ENCODE peak calls at places on chromosomes 11 and 22, in seven cellular contexts. A is mucosa of descending colon; F is osteocyte; C is body of pancreas; O is colonic mucosa; V is CD4-positive, alpha-beta T cell; N is RWPE1. R is an unnamed sample.

GRCh38 chr22:39686178-39686620 is 115.6 kb downstream of the CACNA1I start:
- DNase-seq in A (no peak), C (no peak), O (no peak), V (no peak), F (no peak), N (no peak), R (no peak)

GRCh38 chr22:40027191-40028097 is 32.7 kb downstream of the FAM83F start:
- DNase-seq in V (no peak), F (no peak), O (no peak), C (no peak), A (no peak), N (no peak), R (no peak)

GRCh38 chr11:86931965-86932332 is 23.2 kb downstream of the FZD4 start:
- DNase-seq in O (no peak), N (peak), A (no peak), F (no peak), V (no peak), C (no peak), R (no peak)

GRCh38 chr11:105226062-105226461 is 86.5 kb upstream of the CARD18 start:
- DNase-seq in A (no peak), F (no peak), C (no peak), O (no peak), V (no peak), N (no peak), R (no peak)

GRCh38 chr22:47107431-47107830 is 345.0 kb downstream of the TBC1D22A start:
- DNase-seq in N (peak), O (no peak), F (no peak), A (no peak), C (no peak), V (no peak), R (no peak)

GRCh38 chr11:2813141-2813908 is 72.2 kb downstream of the CDKN1C start:
- DNase-seq in A (no peak), N (no peak), V (no peak), F (no peak), O (no peak), C (no peak), R (no peak)

GRCh38 chr22:49014227-49015201 is 813.2 kb downstream of the BRD1 start:
- DNase-seq in F (peak), O (peak), C (peak), N (no peak), V (no peak), A (no peak), R (no peak)

GRCh38 chr11:3109921-3110706 is 52.9 kb upstream of the CARS1 start:
- DNase-seq in O (no peak), F (no peak), V (no peak), A (peak), N (peak), C (peak), R (no peak)

GRCh38 chr22:46590334-46590733 is 29.9 kb upstream of the GRAMD4 start:
- DNase-seq in F (no peak), O (no peak), C (no peak), V (no peak), A (no peak), N (no peak), R (no peak)

GRCh38 chr11:78332174-78332866 is 85.3 kb downstream of the GAB2 start:
- DNase-seq in F (no peak), V (no peak), O (no peak), N (no peak), A (no peak), C (no peak), R (no peak)

GRCh38 chr11:125418396-125418795 is 77.7 kb downstream of the FEZ1 start:
- DNase-seq in C (no peak), O (no peak), N (no peak), F (no peak), A (no peak), V (no peak), R (no peak)

GRCh38 chr11:33542921-33543320 is 157.7 kb downstream of the C11orf91 start:
- DNase-seq in N (peak), O (peak), C (peak), F (no peak), V (peak), A (peak), R (no peak)

GRCh38 chr11:90845126-90845525 is 622.3 kb upstream of the CHORDC1 start:
- DNase-seq in F (no peak), C (no peak), N (no peak), A (no peak), V (no peak), O (no peak), R (no peak)

GRCh38 chr22:37741312-37741795 is 44.5 kb downstream of the TRIOBP start:
- DNase-seq in A (peak), F (peak), N (peak), C (peak), V (no peak), O (peak), R (peak)

GRCh38 chr11:11514246-11514645 is 107.6 kb downstream of the GALNT18 start:
- DNase-seq in F (no peak), V (no peak), A (no peak), C (no peak), O (no peak), N (no peak), R (no peak)

GRCh38 chr11:8282621-8283509 is 19.2 kb upstream of the LMO1 start:
- DNase-seq in F (peak), N (no peak), V (no peak), O (no peak), A (no peak), C (peak), R (no peak)

GRCh38 chr11:118619444-118620205 is 12.2 kb downstream of the PHLDB1 start:
- DNase-seq in O (no peak), A (no peak), V (no peak), C (no peak), N (peak), F (no peak), R (no peak)

GRCh38 chr22:40175571-40176105 is 2.1 kb upstream of the TNRC6B start:
- DNase-seq in F (peak), C (no peak), V (no peak), A (no peak), N (no peak), O (peak), R (no peak)

GRCh38 chr11:43573233-43573632 is 107.3 kb upstream of the HSD17B12 start:
- DNase-seq in A (peak), V (no peak), C (no peak), F (no peak), N (no peak), O (no peak), R (no peak)

GRCh38 chr22:19178065-19178658 is 374 bp downstream of the SLC25A1 start:
- DNase-seq in A (peak), V (peak), N (peak), O (peak), F (no peak), C (peak), R (no peak)

GRCh38 chr11:89441606-89442005 is 49.6 kb downstream of the NOX4 start:
- DNase-seq in A (no peak), V (no peak), C (no peak), O (no peak), N (no peak), F (no peak), R (no peak)

GRCh38 chr22:20952544-20953341 is 14.3 kb upstream of the AIFM3 start:
- DNase-seq in A (peak), N (no peak), O (peak), V (no peak), C (no peak), F (no peak), R (no peak)

GRCh38 chr11:45247433-45247832 is 38.7 kb downstream of the SYT13 start:
- DNase-seq in O (no peak), F (no peak), C (no peak), N (no peak), V (no peak), A (no peak), R (no peak)

GRCh38 chr11:86243377-86243776 is 1.2 kb upstream of the EED start:
- DNase-seq in F (no peak), A (no peak), V (no peak), N (no peak), C (no peak), O (no peak), R (no peak)

GRCh38 chr11:90594658-90595057 is 371.8 kb upstream of the CHORDC1 start:
- DNase-seq in V (no peak), C (no peak), A (no peak), N (no peak), O (no peak), F (no peak), R (no peak)

GRCh38 chr11:72591023-72591422 is 83.2 kb downstream of the PDE2A start:
- DNase-seq in V (no peak), O (no peak), C (no peak), N (no peak), A (no peak), F (no peak), R (no peak)

GRCh38 chr22:27686534-27686933 is 115.0 kb downstream of the MN1 start:
- DNase-seq in F (no peak), V (no peak), A (peak), O (peak), N (peak), C (peak), R (no peak)

GRCh38 chr22:19478086-19478392 is 954 bp downstream of the UFD1 start:
- DNase-seq in F (no peak), N (no peak), A (no peak), V (no peak), C (no peak), O (no peak), R (no peak)

GRCh38 chr11:67517784-67518552 is 5.3 kb downstream of the CABP2 start:
- DNase-seq in F (no peak), C (no peak), V (no peak), O (no peak), A (no peak), N (no peak), R (no peak)

GRCh38 chr11:121870202-121871045 is 245.6 kb downstream of the BLID start:
- DNase-seq in A (no peak), C (no peak), F (no peak), O (no peak), V (no peak), N (no peak), R (no peak)

GRCh38 chr22:26981111-26981510 is 323.7 kb downstream of the MIAT start:
- DNase-seq in V (no peak), A (no peak), N (no peak), O (no peak), F (no peak), C (no peak), R (no peak)

DNA sequence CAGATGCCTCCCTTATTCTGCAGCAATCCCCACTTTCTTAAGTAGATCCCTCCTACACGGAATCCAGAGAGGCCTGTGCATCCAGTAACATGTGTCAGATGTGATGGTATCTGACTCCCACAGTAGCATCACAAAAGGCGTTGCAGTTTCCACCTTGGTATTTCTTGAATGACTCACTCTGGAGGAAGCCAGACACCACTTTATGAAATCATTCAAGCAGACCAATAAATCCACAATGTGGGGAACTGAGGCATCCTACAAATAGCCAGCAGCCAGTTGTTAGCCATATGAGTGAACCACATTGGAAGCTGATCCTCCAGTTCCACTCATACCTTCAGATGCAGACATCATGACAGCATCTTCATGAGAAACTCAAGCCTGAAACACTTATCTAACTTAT is 798.1 kb downstream of the OPCML start:
- DNase-seq in F (no peak), O (no peak), A (no peak), N (no peak), C (no peak), V (no peak), R (no peak)
- TF ChIP-seq CTCF in F (no peak), O (no peak), A (no peak), N (no peak), C (no peak), V (no peak), R (no peak)

GRCh38 chr11:35144103-35144741 is 5.3 kb downstream of the CD44 start:
- DNase-seq in F (no peak), A (no peak), N (peak), C (no peak), O (no peak), V (peak), R (no peak)

GRCh38 chr11:35143509-35144102 is 4.6 kb downstream of the CD44 start:
- DNase-seq in A (no peak), N (no peak), F (no peak), O (no peak), V (no peak), C (no peak), R (no peak)

GRCh38 chr11:35141034-35141433 is 2.1 kb downstream of the CD44 start:
- DNase-seq in O (no peak), C (no peak), V (no peak), A (no peak), N (no peak), F (no peak), R (no peak)

GRCh38 chr11:35141538-35141937 is 2.6 kb downstream of the CD44 start:
- DNase-seq in C (peak), F (no peak), O (peak), N (no peak), A (peak), V (no peak), R (no peak)

DNA sequence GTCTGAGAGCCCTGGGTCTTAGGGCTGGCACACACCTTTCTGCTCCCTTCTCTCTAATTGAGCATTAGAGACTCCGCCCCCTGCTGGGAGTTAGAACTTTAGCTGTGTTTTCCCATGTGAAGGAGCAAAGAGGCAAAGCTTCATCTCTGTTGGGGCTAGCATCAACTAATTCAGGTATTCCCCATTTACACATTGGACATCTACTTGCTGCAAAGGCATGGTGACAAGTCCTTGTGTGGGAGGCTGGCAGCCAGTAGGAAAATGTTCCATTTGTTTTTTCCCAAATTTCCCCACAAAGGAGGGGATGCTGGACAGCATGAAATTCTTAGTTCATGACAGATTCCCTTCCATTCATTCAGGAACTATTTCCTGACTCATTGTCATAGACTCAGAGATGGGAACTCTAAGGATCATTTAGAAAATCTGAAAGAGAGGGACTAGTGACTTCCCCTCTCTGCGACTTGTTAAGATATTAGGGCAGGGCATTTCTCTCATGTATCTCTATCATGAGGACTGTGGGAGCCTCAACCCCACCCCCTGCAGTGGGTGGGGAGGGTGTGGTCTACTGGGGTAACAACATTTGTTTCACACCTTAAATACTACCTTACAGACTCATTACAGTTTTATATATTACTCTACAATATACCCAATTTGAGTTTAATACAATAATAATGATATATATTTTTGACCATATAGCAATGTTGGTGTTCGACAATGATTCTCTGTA is 3.7 kb downstream of the CD44 start:
- DNase-seq in F (no peak), N (peak), O (peak), A (peak), V (no peak), C (peak), R (no peak)
- TF ChIP-seq CTCF in F (peak), N (no peak), O (no peak), A (no peak), V (no peak), C (no peak), R (no peak)

GRCh38 chr11:74121804-74122203 is 49.0 kb downstream of the C2CD3 start:
- DNase-seq in C (no peak), A (no peak), O (no peak), N (no peak), F (no peak), V (no peak), R (no peak)

DNA sequence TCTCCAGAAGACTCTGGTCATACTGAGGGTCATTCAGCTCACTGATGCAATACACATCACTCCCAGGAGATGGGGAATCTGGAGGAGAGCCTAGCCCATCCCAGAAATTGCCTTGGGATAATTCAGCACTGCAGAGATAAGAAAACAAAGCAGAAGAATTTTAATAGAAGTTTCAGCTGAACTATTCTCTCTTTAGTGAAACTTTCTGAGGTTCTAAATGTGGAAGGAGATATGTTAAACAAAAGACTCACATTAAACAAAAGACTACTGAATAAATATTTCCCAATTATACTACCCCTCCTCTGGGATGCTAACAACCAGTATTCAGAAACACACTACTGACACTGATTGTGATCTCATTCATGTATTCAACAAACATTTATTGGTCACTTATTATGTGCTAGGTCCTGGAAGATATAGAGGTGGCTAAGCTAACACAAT is 47.8 kb downstream of the C2CD3 start:
- DNase-seq in F (no peak), V (no peak), A (no peak), C (no peak), O (no peak), N (no peak), R (no peak)
- TF ChIP-seq CTCF in F (peak), V (no peak), A (no peak), C (no peak), O (no peak), N (no peak), R (no peak)

GRCh38 chr11:762421-763072 is 14.7 kb downstream of the GATD1 start:
- DNase-seq in V (no peak), F (no peak), C (no peak), O (peak), N (peak), A (peak), R (no peak)
- TF ChIP-seq CTCF in V (no peak), F (no peak), C (no peak), O (no peak), N (peak), A (no peak), R (no peak)

DNA sequence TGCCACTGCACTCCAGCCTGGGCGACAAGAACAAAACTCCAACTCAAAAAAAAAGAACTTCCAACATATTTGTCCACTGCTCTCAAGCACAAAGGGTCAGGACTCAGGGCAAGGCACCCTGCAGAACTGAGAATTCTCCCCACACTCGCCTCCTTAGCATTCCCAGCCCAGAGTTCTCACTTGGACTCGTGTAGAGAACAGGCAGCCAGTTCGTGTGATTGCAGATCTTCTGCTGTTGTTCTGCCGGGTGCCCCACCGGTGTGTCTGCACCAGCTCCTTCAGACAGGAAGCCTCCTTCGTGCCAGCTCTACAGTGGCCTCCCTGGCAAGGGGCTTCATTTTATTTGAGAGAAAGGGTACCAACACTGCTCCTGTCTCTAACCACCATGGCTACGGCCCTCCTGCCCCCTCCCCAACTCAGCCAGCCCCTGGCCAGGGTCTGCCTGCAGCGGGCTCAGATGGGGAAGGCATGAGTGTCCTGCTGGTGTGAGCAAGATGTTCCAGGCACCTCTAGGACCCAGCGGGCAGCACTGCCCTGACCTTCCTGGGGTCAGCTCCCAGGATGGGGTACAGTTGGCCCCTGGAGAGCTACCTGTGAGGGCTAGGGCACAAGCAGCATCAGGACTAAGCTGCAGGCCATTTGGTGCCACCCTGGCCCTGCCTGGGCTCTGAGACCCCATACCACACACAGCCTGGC is 19.5 kb upstream of the SCGB1A1 start:
- DNase-seq in A (no peak), V (no peak), F (no peak), C (no peak), N (no peak), O (no peak), R (no peak)
- TF ChIP-seq CTCF in A (no peak), V (no peak), F (no peak), C (no peak), N (no peak), O (no peak), R (no peak)

GRCh38 chr11:17770048-17770652 is 35.6 kb downstream of the KCNC1 start:
- DNase-seq in F (no peak), C (peak), N (no peak), A (peak), V (no peak), O (peak), R (no peak)

GRCh38 chr11:17771841-17772401 is 37.3 kb downstream of the KCNC1 start:
- DNase-seq in C (no peak), N (no peak), V (no peak), A (no peak), O (no peak), F (no peak), R (no peak)

GRCh38 chr11:17769218-17769617 is 34.6 kb downstream of the KCNC1 start:
- DNase-seq in A (no peak), N (no peak), C (no peak), F (no peak), V (no peak), O (no peak), R (no peak)

GRCh38 chr11:17771415-17771814 is 36.8 kb downstream of the KCNC1 start:
- DNase-seq in A (no peak), N (no peak), V (no peak), O (no peak), C (no peak), F (no peak), R (no peak)

DNA sequence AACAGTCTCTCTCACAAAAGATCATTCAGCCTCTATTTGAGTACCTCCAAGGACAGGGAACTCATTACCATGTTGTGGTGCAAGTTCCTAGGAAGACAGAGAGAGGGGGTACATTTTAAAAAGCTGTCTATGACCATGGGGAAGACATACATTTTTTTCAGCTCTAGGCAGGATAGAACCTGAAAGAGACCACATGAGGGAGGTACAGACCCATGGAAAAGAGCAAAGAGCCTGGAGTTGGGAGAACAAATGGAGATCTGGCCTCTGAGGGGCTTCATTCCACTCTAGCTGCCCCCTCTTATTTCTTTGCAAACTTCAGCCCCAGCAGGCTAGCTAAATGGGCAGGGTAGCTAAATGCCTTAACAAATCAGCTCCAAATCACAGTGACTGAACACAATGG is 36.3 kb downstream of the KCNC1 start:
- DNase-seq in F (no peak), C (no peak), V (no peak), A (no peak), O (no peak), N (no peak), R (no peak)
- TF ChIP-seq CTCF in F (no peak), C (no peak), V (no peak), A (no peak), O (no peak), N (no peak), R (no peak)

GRCh38 chr11:6269994-6270393 is 10.4 kb downstream of the CCKBR start:
- DNase-seq in F (no peak), C (no peak), V (no peak), A (no peak), O (no peak), N (no peak), R (no peak)
- TF ChIP-seq CTCF in F (no peak), C (no peak), V (no peak), A (no peak), O (no peak), N (no peak), R (no peak)

GRCh38 chr11:100525197-100525596 is 161.9 kb upstream of the ARHGAP42 start:
- DNase-seq in O (no peak), A (no peak), F (no peak), C (no peak), V (no peak), N (no peak), R (no peak)

GRCh38 chr11:100528872-100529416 is 158.1 kb upstream of the ARHGAP42 start:
- DNase-seq in F (no peak), A (no peak), N (no peak), O (no peak), C (no peak), V (no peak), R (no peak)

GRCh38 chr11:100525635-100526034 is 161.5 kb upstream of the ARHGAP42 start:
- DNase-seq in C (no peak), O (no peak), F (no peak), N (no peak), A (no peak), V (no peak), R (no peak)
- TF ChIP-seq CTCF in C (no peak), O (no peak), F (no peak), N (no peak), A (no peak), V (no peak), R (no peak)